ENCODE peak calls at places on chromosomes 4 and X, in four cellular contexts. Q is aorta, X is left lung, S is psoas muscle. I is an unnamed sample.

GRCh38 chr4:119490335-119490734 is 138.3 kb downstream of the PDE5A start:
- DNase-seq in Q (no peak), X (no peak), S (no peak), I (no peak)

GRCh38 chrX:49695276-49696180 is at the start of gene PAGE1:
- DNase-seq in Q (no peak), X (no peak), S (no peak), I (no peak)

GRCh38 chr4:93842512-93843252 is 14.1 kb downstream of the ATOH1 start:
- DNase-seq in X (no peak), Q (no peak), S (no peak), I (no peak)

GRCh38 chrX:54786972-54787371 is 11.1 kb downstream of the ITIH6 start:
- DNase-seq in S (no peak), Q (no peak), X (no peak), I (no peak)

GRCh38 chr4:109701566-109702399 is 1.5 kb downstream of the CASP6 start:
- DNase-seq in Q (no peak), X (no peak), S (no peak), I (no peak)

GRCh38 chr4:165967486-165967885 is 94.4 kb downstream of the TLL1 start:
- DNase-seq in Q (no peak), X (no peak), S (no peak), I (no peak)

GRCh38 chrX:19543951-19544359 is 28.6 kb upstream of the MAP3K15 start:
- DNase-seq in X (no peak), Q (no peak), S (no peak), I (no peak)

GRCh38 chr4:138235419-138235952 is 6.7 kb downstream of the SLC7A11 start:
- DNase-seq in S (no peak), X (no peak), Q (no peak), I (no peak)

GRCh38 chrX:56343664-56344063 is 111.5 kb downstream of the KLF8 start:
- DNase-seq in S (no peak), X (no peak), Q (no peak), I (no peak)

GRCh38 chr4:151049430-151049884 is 34.4 kb upstream of the LRBA start:
- DNase-seq in Q (no peak), S (no peak), X (no peak), I (no peak)

GRCh38 chr4:74111990-74112389 is 13.0 kb upstream of the CXCL2 start:
- DNase-seq in S (no peak), X (peak; percentile 66), Q (no peak), I (no peak)

GRCh38 chrX:111869639-111870034 is 6.3 kb upstream of the TRPC5OS start:
- DNase-seq in X (no peak), Q (no peak), S (no peak), I (peak; percentile 19)

GRCh38 chr4:16530688-16531635 is 304.7 kb upstream of the TAPT1 start:
- DNase-seq in X (no peak), S (no peak), Q (no peak), I (no peak)

GRCh38 chrX:153793291-153793690 is 884 bp downstream of the IDH3G start:
- DNase-seq in Q (no peak), X (no peak), S (no peak), I (no peak)

GRCh38 chr4:165175879-165176278 is 31.5 kb upstream of the KLHL2 start:
- DNase-seq in X (no peak), S (peak; percentile 33), Q (no peak), I (no peak)

GRCh38 chr4:56626420-56626819 is 54.7 kb downstream of the HOPX start:
- DNase-seq in Q (no peak), X (no peak), S (no peak), I (no peak)

GRCh38 chrX:150715180-150715579 is 22.0 kb downstream of the MTMR1 start:
- DNase-seq in S (no peak), Q (no peak), X (no peak), I (peak; percentile 36)

GRCh38 chr4:141041021-141041476 is 92.2 kb downstream of the RNF150 start:
- DNase-seq in Q (no peak), S (no peak), X (no peak), I (no peak)

GRCh38 chr4:8394125-8394524 is 46.4 kb downstream of the ACOX3 start:
- DNase-seq in Q (no peak), X (no peak), S (peak; percentile 85), I (no peak)

GRCh38 chr4:20298986-20299385 is 47.3 kb downstream of the SLIT2 start:
- DNase-seq in Q (no peak), X (no peak), S (no peak), I (no peak)

GRCh38 chrX:44162964-44163475 is 180.5 kb downstream of the EFHC2 start:
- DNase-seq in S (no peak), X (no peak), Q (no peak), I (peak; percentile 16)

GRCh38 chr4:1510931-1511330 is 104.7 kb upstream of the NKX1-1 start:
- DNase-seq in X (no peak), S (peak; percentile 0), Q (peak; percentile 57), I (peak; percentile 20)

GRCh38 chr4:25417014-25417413 is 40.0 kb downstream of the ANAPC4 start:
- DNase-seq in S (no peak), X (no peak), Q (no peak), I (no peak)

GRCh38 chrX:5617666-5618065 is 611.0 kb downstream of the NLGN4X start:
- DNase-seq in S (no peak), Q (no peak), X (no peak), I (no peak)

GRCh38 chr4:42568610-42569207 is 88.2 kb downstream of the ATP8A1 start:
- DNase-seq in S (no peak), Q (no peak), X (peak; percentile 53), I (peak; percentile 49)

GRCh38 chr4:8910822-8911310 is 39.2 kb upstream of the HMX1 start:
- DNase-seq in S (no peak), Q (peak; percentile 51), X (peak; percentile 18), I (no peak)

GRCh38 chr4:11455201-11455835 is 26.6 kb upstream of the HS3ST1 start:
- DNase-seq in X (no peak), S (no peak), Q (no peak), I (no peak)

GRCh38 chrX:17440836-17441235 is 65.8 kb downstream of the NHS start:
- DNase-seq in Q (no peak), S (no peak), X (no peak), I (no peak)

GRCh38 chr4:114078636-114079035 is 99.2 kb upstream of the ARSJ start:
- DNase-seq in X (no peak), Q (no peak), S (no peak), I (no peak)

GRCh38 chr4:27787195-27787594 is 926.6 kb downstream of the STIM2 start:
- DNase-seq in Q (no peak), S (no peak), X (no peak), I (no peak)

GRCh38 chr4:21947768-21948346 is 715 bp downstream of the KCNIP4 start:
- DNase-seq in Q (no peak), S (no peak), X (no peak), I (no peak)

GRCh38 chr4:166538491-166539005 is 665.5 kb downstream of the TLL1 start:
- DNase-seq in X (no peak), Q (no peak), S (no peak), I (no peak)

GRCh38 chr4:78645853-78646757 is 94.5 kb downstream of the ANXA3 start:
- DNase-seq in X (peak; percentile 70), Q (peak; percentile 76), S (peak; percentile 74), I (no peak)

GRCh38 chr4:154722262-154722661 is 21.5 kb upstream of the LRAT start:
- DNase-seq in X (no peak), S (no peak), Q (no peak), I (no peak)

GRCh38 chr4:83255584-83255983 is 29.0 kb downstream of the COQ2 start:
- DNase-seq in S (no peak), X (no peak), Q (no peak), I (no peak)

GRCh38 chr4:18213576-18214198 is 192.1 kb upstream of the LCORL start:
- DNase-seq in Q (no peak), S (no peak), X (no peak), I (no peak)

GRCh38 chr4:18209448-18209847 is 187.9 kb upstream of the LCORL start:
- DNase-seq in X (no peak), Q (no peak), S (no peak), I (no peak)

DNA sequence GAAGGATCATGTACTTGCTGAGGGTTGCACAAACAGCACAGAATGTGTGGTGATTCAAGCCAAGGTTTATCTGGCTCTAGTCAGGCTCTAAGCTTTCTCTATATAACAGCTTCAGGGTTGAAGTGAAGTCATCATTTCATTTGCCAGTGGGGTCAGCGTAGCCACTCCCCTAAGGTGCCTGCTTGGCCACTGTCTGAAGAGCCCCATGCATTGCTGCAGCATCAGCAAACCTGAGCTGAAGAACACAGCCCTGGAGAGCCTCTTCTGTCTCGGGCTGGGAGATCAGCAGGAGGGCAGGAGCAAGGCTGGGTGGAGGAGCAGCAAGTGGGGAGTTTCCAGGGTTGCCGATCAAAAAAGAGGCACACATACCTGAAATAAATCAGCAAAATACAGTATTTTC is 193.1 kb upstream of the LCORL start:
- DNase-seq in Q (no peak), X (no peak), S (no peak), I (no peak)
- H3K4me3 ChIP-seq in Q (no peak overlapping the region), X (no peak overlapping the region), S (no peak overlapping the region), I (no peak overlapping the region)

DNA sequence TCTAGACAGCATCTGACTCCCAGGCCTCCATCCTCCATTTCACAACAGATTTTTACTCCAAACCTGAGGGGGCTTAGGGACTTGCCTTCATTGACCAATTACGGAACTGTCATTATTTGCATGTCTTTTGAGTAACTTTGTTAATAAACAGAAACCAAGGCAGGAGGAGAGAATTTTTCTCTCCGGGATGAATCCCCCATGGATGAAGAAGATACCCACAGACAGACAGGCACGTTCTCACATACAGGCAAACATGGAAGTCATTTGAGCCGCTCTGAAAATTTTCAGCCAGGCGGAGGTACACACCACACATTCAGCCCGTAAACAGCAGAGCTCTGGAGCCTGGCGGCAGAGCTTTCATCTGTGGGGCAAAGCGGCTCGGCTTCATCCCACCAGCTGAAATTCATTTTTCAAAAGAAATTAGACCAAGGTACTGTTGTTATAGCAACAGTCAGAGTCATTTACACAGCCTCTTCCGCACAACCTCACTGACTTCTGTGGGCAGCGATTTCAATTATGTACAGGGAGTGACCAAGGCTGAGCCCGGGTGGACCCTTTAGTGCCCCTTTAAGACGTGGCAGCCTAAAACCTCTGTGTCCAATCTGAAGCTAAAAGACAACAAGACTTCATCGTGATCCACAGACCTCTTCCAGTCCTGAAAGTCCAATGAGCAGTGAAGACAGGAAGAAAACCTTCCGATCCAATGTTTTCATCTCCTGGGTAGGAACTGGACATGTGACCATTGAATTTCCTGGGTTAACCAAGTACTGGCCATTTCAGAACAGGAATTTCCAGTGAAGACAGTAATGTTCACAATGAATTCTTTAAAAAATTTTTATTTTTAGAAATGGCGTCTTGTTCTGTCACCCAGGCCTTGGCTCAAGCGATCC is 237.0 kb downstream of the MGST2 start:
- DNase-seq in Q (no peak), S (no peak), X (no peak), I (no peak)
- H3K4me3 ChIP-seq in Q (peak overlapping the region; percentile 28), S (peak overlapping the region; percentile 67), X (peak overlapping the region; percentile 16), I (peak overlapping the region; percentile 12)

GRCh38 chrX:41921492-41922124 is 1.7 kb downstream of the CASK start:
- DNase-seq in S (no peak), Q (no peak), X (no peak), I (no peak)
- H3K4me3 ChIP-seq in S (peak overlapping the region; percentile 73), Q (peak overlapping the region; percentile 41), X (peak overlapping the region; percentile 42), I (peak overlapping the region; percentile 48)

DNA sequence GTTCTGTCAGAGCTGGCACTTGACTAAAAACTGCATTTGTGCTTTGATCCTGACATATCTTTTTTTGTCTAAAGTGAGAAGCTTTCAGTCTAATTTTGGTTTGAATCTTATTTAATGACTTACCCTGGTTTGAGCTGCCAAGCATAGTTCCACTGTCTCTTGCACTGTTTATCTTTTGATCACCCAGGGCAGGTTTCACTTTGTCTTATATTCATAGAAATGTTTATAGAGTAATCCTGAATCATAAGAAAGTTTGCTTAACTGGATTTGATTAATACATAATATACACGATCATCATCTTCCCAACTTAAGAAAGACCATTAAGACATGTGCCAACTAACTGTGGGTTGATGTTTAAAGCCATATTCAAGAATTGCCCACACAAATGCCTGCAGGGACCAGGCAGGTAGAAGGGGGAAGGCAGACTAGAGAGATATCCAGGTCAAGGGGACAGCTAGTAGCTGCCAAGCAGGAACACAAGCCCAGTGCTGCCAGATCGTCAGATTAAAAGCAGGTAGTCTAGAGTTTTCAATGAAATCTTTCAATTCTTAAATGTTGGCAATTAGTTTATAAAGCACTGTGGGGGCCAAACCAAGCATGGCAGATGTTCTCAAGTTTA is 1.9 kb downstream of the GK start:
- DNase-seq in S (no peak), X (no peak), Q (no peak), I (no peak)
- H3K4me3 ChIP-seq in S (no peak overlapping the region), X (no peak overlapping the region), Q (no peak overlapping the region), I (no peak overlapping the region)

I was measured in pancreas.